ENCODE peak calls at places on chromosome 10, in nine cellular contexts. S is fibroblast of mammary gland; E is CD14-positive monocyte; J is BE2C; C is breast epithelium; T is IMR-90; M is progenitor cell of endocrine pancreas; W is MM.1S; X is activated CD8-positive, alpha-beta T cell treated with anti-CD3 and anti-CD28 coated beads for 36 hours. U is an unnamed sample.

GRCh38 chr10:3248526-3249255 is 76.1 kb upstream of the PITRM1 start:
- DNase-seq in T (peak), X (no peak), S (peak), E (no peak), C (no peak), J (no peak), W (no peak), M (no peak), U (no peak)

GRCh38 chr10:122054046-122055025 is 65.4 kb downstream of the TACC2 start:
- DNase-seq in X (peak), C (peak), S (peak), T (peak), J (peak), M (no peak), E (no peak), W (no peak), U (peak)

GRCh38 chr10:73744690-73744994 is 470 bp downstream of the SEC24C start:
- DNase-seq in T (peak), M (peak), C (no peak), E (peak), W (peak), X (peak), J (peak), S (peak), U (no peak)

GRCh38 chr10:1121311-1121970 is 65.3 kb downstream of the WDR37 start:
- DNase-seq in C (no peak), M (no peak), J (no peak), W (no peak), S (no peak), T (no peak), X (no peak), E (no peak), U (no peak)

GRCh38 chr10:122707535-122707934 is 7.9 kb upstream of the C10orf120 start:
- DNase-seq in E (no peak), S (no peak), W (no peak), T (no peak), X (no peak), C (no peak), J (no peak), M (no peak), U (no peak)

GRCh38 chr10:114320249-114321116 is 81.4 kb downstream of the VWA2 start:
- DNase-seq in E (no peak), W (no peak), C (no peak), X (no peak), J (no peak), M (no peak), S (no peak), T (no peak), U (no peak)

GRCh38 chr10:47028466-47028865 is 117.2 kb downstream of the PTPN20 start:
- DNase-seq in W (no peak), C (peak), X (no peak), S (no peak), T (no peak), E (no peak), J (no peak), M (no peak), U (no peak)

GRCh38 chr10:27470890-27471289 is 33.2 kb upstream of the RAB18 start:
- DNase-seq in S (no peak), E (no peak), M (no peak), C (no peak), W (no peak), T (no peak), X (no peak), J (no peak), U (no peak)

GRCh38 chr10:111126981-111127848 is 50.4 kb downstream of the ADRA2A start:
- DNase-seq in T (no peak), M (no peak), J (peak), W (no peak), S (no peak), X (no peak), E (no peak), C (no peak), U (no peak)

GRCh38 chr10:129921065-129921670 is 42.9 kb downstream of the EBF3 start:
- DNase-seq in X (no peak), S (no peak), J (no peak), W (no peak), C (peak), M (no peak), T (no peak), E (no peak), U (no peak)

GRCh38 chr10:120423350-120424197 is 33.5 kb upstream of the PLPP4 start:
- DNase-seq in C (no peak), J (peak), W (peak), X (peak), M (peak), S (peak), T (peak), E (no peak), U (no peak)

GRCh38 chr10:78377362-78377761 is 343.7 kb downstream of the RPS24 start:
- DNase-seq in E (no peak), X (no peak), J (no peak), M (no peak), C (no peak), T (no peak), S (no peak), W (no peak), U (no peak)

GRCh38 chr10:72243822-72244437 is 27.9 kb upstream of the ASCC1 start:
- DNase-seq in E (no peak), W (no peak), X (no peak), C (no peak), T (peak), M (no peak), J (no peak), S (peak), U (no peak)

GRCh38 chr10:117318909-117319308 is 56.3 kb downstream of the PDZD8 start:
- DNase-seq in J (no peak), M (no peak), T (peak), W (no peak), X (no peak), C (no peak), S (peak), E (no peak), U (no peak)

GRCh38 chr10:119803264-119803663 is 69.4 kb downstream of the MCMBP start:
- DNase-seq in S (peak), W (no peak), T (peak), M (no peak), X (no peak), C (no peak), E (no peak), J (no peak), U (no peak)

GRCh38 chr10:5623081-5623748 is 43.2 kb downstream of the ASB13 start:
- DNase-seq in C (peak), S (peak), X (peak), T (peak), W (peak), E (peak), J (peak), M (peak), U (peak)

GRCh38 chr10:86252573-86252972 is 114.0 kb downstream of the GRID1 start:
- DNase-seq in E (no peak), J (peak), M (no peak), S (no peak), X (no peak), T (no peak), W (no peak), C (no peak), U (no peak)

GRCh38 chr10:13352519-13352918 is 4.4 kb upstream of the SEPHS1 start:
- DNase-seq in W (peak), E (no peak), T (no peak), J (no peak), M (no peak), S (no peak), C (no peak), X (peak), U (no peak)

GRCh38 chr10:61971016-61971350 is 69.5 kb downstream of the ARID5B start:
- DNase-seq in X (no peak), C (no peak), S (peak), E (no peak), T (peak), J (no peak), W (no peak), M (no peak), U (no peak)

GRCh38 chr10:112663181-112663879 is 216.3 kb downstream of the VTI1A start:
- DNase-seq in X (no peak), W (no peak), T (peak), C (no peak), M (no peak), J (no peak), S (peak), E (no peak), U (no peak)

GRCh38 chr10:126029999-126030398 is 133.6 kb downstream of the FANK1 start:
- DNase-seq in J (no peak), M (no peak), X (no peak), T (no peak), S (no peak), W (no peak), E (no peak), C (no peak), U (no peak)

GRCh38 chr10:73956476-73957338 is 41.2 kb upstream of the VCL start:
- DNase-seq in T (peak), W (peak), E (no peak), J (no peak), X (peak), M (no peak), S (no peak), C (no peak), U (no peak)

GRCh38 chr10:6399241-6399701 is 180.8 kb downstream of the PRKCQ start:
- DNase-seq in C (no peak), E (peak), W (no peak), T (peak), S (no peak), J (no peak), X (no peak), M (no peak), U (no peak)

GRCh38 chr10:132932461-132933307 is 9.7 kb downstream of the CFAP46 start:
- DNase-seq in E (peak), X (no peak), T (no peak), J (no peak), S (no peak), W (no peak), M (no peak), C (no peak), U (no peak)

GRCh38 chr10:85222300-85222699 is 893.9 kb downstream of the CCSER2 start:
- DNase-seq in S (no peak), M (no peak), T (no peak), C (no peak), J (no peak), E (no peak), W (no peak), X (no peak), U (no peak)

GRCh38 chr10:79435271-79436065 is 10.0 kb downstream of the ZCCHC24 start:
- DNase-seq in X (no peak), T (peak), M (no peak), E (no peak), C (no peak), S (peak), J (no peak), W (no peak), U (no peak)

GRCh38 chr10:59905066-59905734 is 1.2 kb downstream of the CCDC6 start:
- DNase-seq in C (peak), J (peak), M (peak), T (peak), E (no peak), W (no peak), X (peak), S (peak), U (no peak)
- TF ChIP-seq CTCF in C (no peak), J (no peak), M (no peak), T (no peak), E (no peak), W (no peak), X (no peak), S (no peak), U (no peak)

GRCh38 chr10:15742831-15743230 is 23.1 kb upstream of the ITGA8 start:
- DNase-seq in X (no peak), T (no peak), J (no peak), S (peak), C (no peak), E (no peak), W (no peak), M (no peak), U (no peak)

GRCh38 chr10:15742102-15742501 is 22.4 kb upstream of the ITGA8 start:
- DNase-seq in X (no peak), M (no peak), E (no peak), T (no peak), C (no peak), J (no peak), W (no peak), S (no peak), U (no peak)

GRCh38 chr10:15743443-15743842 is 23.7 kb upstream of the ITGA8 start:
- DNase-seq in X (no peak), E (no peak), C (no peak), S (no peak), T (no peak), M (no peak), W (no peak), J (no peak), U (no peak)

GRCh38 chr10:15745748-15746147 is 26.0 kb upstream of the ITGA8 start:
- DNase-seq in X (no peak), M (no peak), W (no peak), J (no peak), S (peak), E (no peak), C (no peak), T (peak), U (no peak)

GRCh38 chr10:15744217-15744865 is 24.6 kb upstream of the ITGA8 start:
- DNase-seq in C (no peak), W (peak), J (peak), E (no peak), T (peak), X (peak), S (peak), M (peak), U (no peak)
- TF ChIP-seq CTCF in C (peak), W (peak), J (peak), E (peak), T (peak), X (peak), S (peak), M (peak), U (no peak)

GRCh38 chr10:63150745-63151144 is 17.6 kb downstream of the NRBF2 start:
- DNase-seq in J (no peak), T (no peak), S (no peak), X (no peak), C (no peak), W (no peak), E (no peak), M (no peak), U (no peak)
- TF ChIP-seq CTCF in J (no peak), T (no peak), S (no peak), X (no peak), C (no peak), W (no peak), E (no peak), M (no peak), U (no peak)

DNA sequence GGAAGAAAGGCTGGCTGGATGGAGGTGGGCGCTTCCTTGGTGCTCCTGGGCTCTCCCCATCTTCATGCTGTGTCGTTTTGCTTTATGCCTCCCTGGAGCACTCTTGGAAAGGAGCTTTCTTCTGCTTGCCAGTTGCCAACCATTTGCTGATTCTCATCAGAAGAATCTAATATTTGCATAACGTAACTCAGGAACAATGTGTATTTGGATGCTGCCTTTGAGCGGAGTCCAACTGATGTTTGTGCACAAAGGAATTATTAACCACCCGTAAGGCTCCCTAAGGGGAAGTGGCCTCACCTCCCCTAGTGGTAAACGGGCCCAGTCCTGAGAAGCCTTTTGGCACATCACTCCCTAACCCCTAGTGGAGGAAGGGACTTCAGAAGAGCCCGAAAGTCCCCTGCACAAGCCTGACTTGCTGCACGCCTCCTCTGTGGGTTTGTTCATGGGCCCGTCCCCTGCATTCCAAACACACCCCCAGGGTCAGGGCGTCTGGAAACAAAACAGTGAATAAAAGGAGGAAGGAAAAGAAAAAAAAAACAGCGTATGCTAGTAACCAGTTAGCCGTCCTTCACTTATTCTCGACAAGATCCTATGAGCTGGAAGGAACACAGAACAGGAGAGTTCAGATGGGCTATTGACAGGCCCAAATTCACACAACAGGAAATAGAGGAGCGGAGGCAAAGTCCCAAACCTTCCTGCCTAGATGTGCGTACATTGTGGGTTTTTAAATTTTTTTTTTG is 602.2 kb downstream of the LRMDA start:
- DNase-seq in X (no peak), M (no peak), W (no peak), S (peak), C (no peak), J (no peak), T (peak), E (no peak), U (no peak)
- TF ChIP-seq CTCF in X (no peak), M (peak), W (no peak), S (peak), C (peak), J (no peak), T (no peak), E (no peak), U (no peak)

GRCh38 chr10:91552706-91553105 is 80.2 kb downstream of the PPP1R3C start:
- DNase-seq in W (no peak), S (peak), E (no peak), C (no peak), T (peak), M (no peak), J (peak), X (no peak), U (no peak)
- TF ChIP-seq CTCF in W (peak), S (peak), E (no peak), C (no peak), T (peak), M (peak), J (peak), X (no peak), U (no peak)

GRCh38 chr10:28587970-28588290 is 55.0 kb downstream of the WAC start:
- DNase-seq in E (no peak), X (no peak), J (no peak), T (peak), M (no peak), W (no peak), C (no peak), S (peak), U (no peak)
- TF ChIP-seq CTCF in E (no peak), X (no peak), J (peak), T (peak), M (no peak), W (no peak), C (no peak), S (peak), U (no peak)

GRCh38 chr10:104336829-104337526 is 1.3 kb downstream of the ITPRIP start:
- DNase-seq in J (no peak), W (peak), C (no peak), X (no peak), M (no peak), S (peak), T (peak), E (no peak), U (no peak)

GRCh38 chr10:104337527-104337984 is 709 bp downstream of the ITPRIP start:
- DNase-seq in S (peak), E (peak), X (no peak), C (no peak), T (peak), M (peak), W (peak), J (no peak), U (no peak)

GRCh38 chr10:104340099-104340594 is 1.9 kb upstream of the ITPRIP start:
- DNase-seq in X (no peak), T (no peak), E (no peak), W (no peak), M (no peak), C (no peak), S (no peak), J (no peak), U (no peak)

GRCh38 chr10:104339469-104340098 is 1.3 kb upstream of the ITPRIP start:
- DNase-seq in M (no peak), S (peak), C (no peak), W (peak), X (no peak), E (peak), J (no peak), T (peak), U (no peak)

DNA sequence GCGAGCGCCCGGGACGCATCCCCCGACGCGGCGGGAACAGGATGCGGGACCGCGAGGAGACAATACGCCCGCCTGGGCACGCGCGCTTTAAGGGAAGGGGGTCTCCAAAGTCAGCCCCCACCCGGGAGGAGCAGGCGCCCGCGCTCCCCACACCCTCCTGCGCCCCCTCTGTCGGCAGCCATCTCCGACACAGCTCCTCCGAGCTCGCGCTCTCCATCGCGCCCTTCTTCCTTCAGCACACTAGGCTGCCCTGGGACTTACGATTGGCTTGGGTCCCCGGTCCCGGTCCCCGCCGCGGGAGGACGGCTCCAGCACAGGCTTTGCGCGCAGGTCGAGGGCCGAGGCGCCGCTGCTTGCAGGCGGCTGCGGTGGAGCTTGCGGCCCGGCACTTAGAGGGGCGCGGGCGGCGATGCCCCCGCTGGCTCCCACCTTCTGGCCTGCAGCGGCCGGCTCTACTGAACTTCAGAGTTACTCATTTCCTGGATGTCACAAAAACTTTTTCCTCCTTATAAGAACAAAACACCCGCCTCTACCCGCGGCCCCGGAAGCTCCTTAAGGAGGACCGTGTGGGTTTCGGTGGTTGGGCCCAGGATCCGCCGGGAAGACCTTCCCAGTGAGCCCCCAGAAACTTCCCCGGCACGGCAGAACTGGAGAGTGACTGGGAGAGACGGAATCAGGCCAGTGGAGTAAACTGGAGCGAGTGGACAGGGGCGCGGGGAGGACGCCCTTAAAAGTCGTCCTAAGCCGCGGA is at the start of gene ITPRIP:
- DNase-seq in S (peak), C (no peak), T (peak), M (peak), W (peak), J (peak), X (peak), E (peak), U (peak)
- TF ChIP-seq CTCF in S (no peak), C (no peak), T (no peak), M (peak), W (peak), J (peak), X (no peak), E (no peak), U (no peak)

U was measured in omental fat pad.